ENCODE peak calls at places on chromosome 21, in five cellular contexts. O is OCI-LY7, B is hepatocyte, H is mesendoderm, W is suprapubic skin. D is an unnamed sample.
A peak's percentile ranks its signal among the peaks of the same experiment; 100 is the strongest.

GRCh38 chr21:27173052-27173451 is 206.2 kb upstream of the ADAMTS5 start:
- DNase-seq in O (no peak), B (no peak), H (no peak), W (no peak), D (no peak)

GRCh38 chr21:26089730-26090129 is 80.8 kb downstream of the APP start:
- DNase-seq in O (no peak), B (no peak), H (no peak), W (no peak), D (no peak)

GRCh38 chr21:39673736-39674135 is 61.0 kb downstream of the B3GALT5 start:
- DNase-seq in O (no peak), B (no peak), H (no peak), W (no peak), D (no peak)

GRCh38 chr21:35637431-35637830 is 422.9 kb downstream of the SETD4 start:
- DNase-seq in O (no peak), B (no peak), H (no peak), W (no peak), D (no peak)

GRCh38 chr21:34086887-34087306 is 13.5 kb downstream of the MRPS6 start:
- DNase-seq in O (no peak), B (no peak), H (no peak), W (no peak), D (no peak)

GRCh38 chr21:41706678-41707077 is 60.2 kb downstream of the RIPK4 start:
- DNase-seq in O (no peak), B (peak; percentile 87), H (peak; percentile 80), W (no peak), D (no peak)

GRCh38 chr21:41571938-41572510 is 64.1 kb upstream of the TMPRSS2 start:
- DNase-seq in O (peak; percentile 2), B (no peak), H (no peak), W (no peak), D (no peak)

GRCh38 chr21:27425574-27425973 is 458.7 kb upstream of the ADAMTS5 start:
- DNase-seq in O (no peak), B (no peak), H (peak; percentile 57), W (no peak), D (no peak)

GRCh38 chr21:31284797-31285397 is 59.2 kb downstream of the TIAM1 start:
- DNase-seq in O (no peak), B (no peak), H (peak; percentile 51), W (no peak), D (no peak)

GRCh38 chr21:14850394-14850793 is 214.4 kb downstream of the NRIP1 start:
- DNase-seq in O (no peak), B (no peak), H (no peak), W (no peak), D (no peak)

GRCh38 chr21:34822957-34823356 is 154.2 kb downstream of the CLIC6 start:
- DNase-seq in O (no peak), B (peak; percentile 68), H (peak; percentile 22), W (no peak), D (no peak)

GRCh38 chr21:35398366-35398982 is 349.4 kb upstream of the RUNX1 start:
- DNase-seq in O (no peak), B (no peak), H (no peak), W (no peak), D (no peak)

GRCh38 chr21:14058566-14058965 is 152.2 kb downstream of the LIPI start:
- DNase-seq in O (no peak), B (no peak), H (no peak), W (no peak), D (peak; percentile 46)

GRCh38 chr21:27026501-27026900 is 59.6 kb upstream of the ADAMTS5 start:
- DNase-seq in O (no peak), B (no peak), H (peak; percentile 95), W (no peak), D (no peak)

GRCh38 chr21:42480736-42481135 is 15.3 kb downstream of the RSPH1 start:
- DNase-seq in O (no peak), B (no peak), H (no peak), W (no peak), D (no peak)

GRCh38 chr21:41761211-41762181 is 5.4 kb downstream of the RIPK4 start:
- DNase-seq in O (no peak), B (peak; percentile 55), H (no peak), W (no peak), D (peak; percentile 71)

GRCh38 chr21:42009018-42009830 is 936 bp downstream of the ZBTB21 start:
- DNase-seq in O (peak; percentile 77), B (peak; percentile 80), H (peak; percentile 69), W (no peak), D (peak; percentile 78)

GRCh38 chr21:39434950-39435349 is 10.6 kb downstream of the LCA5L start:
- DNase-seq in O (no peak), B (no peak), H (no peak), W (no peak), D (no peak)

GRCh38 chr21:29640233-29640554 is 299.6 kb downstream of the GRIK1 start:
- DNase-seq in O (peak; percentile 39), B (no peak), H (no peak), W (no peak), D (no peak)

GRCh38 chr21:42554251-42554937 is 40.7 kb downstream of the SLC37A1 start:
- DNase-seq in O (no peak), B (no peak), H (no peak), W (peak; percentile 73), D (no peak)

GRCh38 chr21:38355992-38356781 is 99.4 kb downstream of the KCNJ15 start:
- DNase-seq in O (peak; percentile 42), B (peak; percentile 88), H (peak; percentile 76), W (peak; percentile 87), D (peak; percentile 82)

GRCh38 chr21:35697321-35697808 is 363.0 kb downstream of the SETD4 start:
- DNase-seq in O (no peak), B (peak; percentile 48), H (no peak), W (no peak), D (peak; percentile 62)

GRCh38 chr21:39022901-39023693 is 160.2 kb downstream of the PSMG1 start:
- DNase-seq in O (no peak), B (no peak), H (peak; percentile 77), W (no peak), D (peak; percentile 80)

GRCh38 chr21:39467746-39468145 is 16.0 kb downstream of the SH3BGR start:
- DNase-seq in O (no peak), B (no peak), H (no peak), W (no peak), D (no peak)

GRCh38 chr21:16082038-16082816 is 352.4 kb downstream of the USP25 start:
- DNase-seq in O (peak; percentile 43), B (peak; percentile 21), H (no peak), W (no peak), D (no peak)

GRCh38 chr21:32749662-32750061 is 21.8 kb upstream of the SYNJ1 start:
- DNase-seq in O (no peak), B (no peak), H (no peak), W (no peak), D (no peak)

GRCh38 chr21:32742470-32742869 is 14.7 kb upstream of the SYNJ1 start:
- DNase-seq in O (no peak), B (peak; percentile 17), H (no peak), W (no peak), D (no peak)

GRCh38 chr21:32748529-32748928 is 20.7 kb upstream of the SYNJ1 start:
- DNase-seq in O (no peak), B (no peak), H (no peak), W (no peak), D (no peak)

GRCh38 chr21:32750405-32750804 is 21.1 kb downstream of the PAXBP1 start:
- DNase-seq in O (no peak), B (no peak), H (no peak), W (no peak), D (no peak)

DNA sequence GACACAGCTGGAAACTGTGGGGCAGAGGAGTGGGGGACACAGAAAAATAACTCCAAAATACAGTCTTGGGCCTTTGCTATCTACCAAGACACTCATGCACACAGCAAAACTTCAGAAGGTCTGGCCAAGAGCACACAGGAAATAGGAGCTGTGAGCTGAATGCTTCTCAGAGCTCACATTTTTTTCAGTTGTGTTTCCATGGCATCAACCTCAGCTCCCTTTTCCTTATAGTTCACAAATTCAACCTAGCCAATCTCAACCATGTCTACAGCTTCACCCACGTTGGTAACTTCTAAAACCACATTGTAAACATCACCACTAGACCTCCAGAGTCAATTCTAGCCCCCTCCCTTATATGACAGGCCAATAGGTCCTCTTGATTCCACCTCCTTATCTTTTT is 19.6 kb upstream of the SYNJ1 start:
- DNase-seq in O (no peak), B (no peak), H (no peak), W (no peak), D (no peak)
- H3K36me3 ChIP-seq in O (peaks cover 100% of the 10 kb centered on the region), B (no peaks in the 10 kb centered on the region), H (peaks cover 16% of the 10 kb centered on the region), W (peaks cover 95% of the 10 kb centered on the region), D (no peaks in the 10 kb centered on the region)

DNA sequence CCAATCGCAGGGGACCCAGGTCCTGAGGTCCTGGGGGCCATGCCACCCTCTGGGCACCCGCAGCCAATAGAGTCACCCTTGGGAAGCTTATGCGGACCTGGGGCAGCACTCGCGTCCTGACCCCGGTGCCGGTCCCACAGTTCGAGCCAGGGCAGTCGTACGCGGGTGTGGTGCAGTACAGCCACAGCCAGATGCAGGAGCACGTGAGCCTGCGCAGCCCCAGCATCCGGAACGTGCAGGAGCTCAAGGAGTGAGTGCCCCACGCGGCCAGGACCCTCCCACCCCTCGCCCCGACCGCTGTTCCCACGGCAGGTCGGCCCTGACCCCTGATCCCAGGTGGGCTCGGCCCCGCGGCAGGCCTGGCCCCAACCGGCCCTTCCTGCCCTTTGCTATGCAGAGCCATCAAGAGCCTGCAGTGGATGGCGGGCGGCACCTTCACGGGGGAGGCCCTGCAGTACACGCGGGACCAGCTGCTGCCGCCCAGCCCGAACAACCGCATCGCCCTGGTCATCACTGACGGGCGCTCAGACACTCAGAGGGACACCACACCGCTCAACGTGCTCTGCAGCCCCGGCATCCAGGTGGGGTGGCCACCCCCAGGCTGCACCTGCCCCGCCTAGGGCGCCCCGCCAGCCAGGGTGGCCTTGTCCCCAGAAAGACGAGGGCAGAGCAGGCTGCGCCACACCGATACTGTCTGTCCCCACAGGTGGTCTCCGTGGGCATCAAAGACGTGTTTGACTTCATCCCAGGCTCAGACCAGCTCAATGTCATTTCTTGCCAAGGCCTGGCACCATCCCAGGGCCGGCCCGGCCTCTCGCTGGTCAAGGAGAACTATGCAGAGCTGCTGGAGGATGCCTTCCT is 20.5 kb downstream of the COL6A1 start:
- DNase-seq in O (no peak), B (no peak), H (no peak), W (peak; percentile 75), D (peak; percentile 53)
- H3K27ac ChIP-seq in O (no peak overlapping the region), B (no peak overlapping the region), H (no peak overlapping the region), W (no peak overlapping the region), D (no peak overlapping the region)

DNA sequence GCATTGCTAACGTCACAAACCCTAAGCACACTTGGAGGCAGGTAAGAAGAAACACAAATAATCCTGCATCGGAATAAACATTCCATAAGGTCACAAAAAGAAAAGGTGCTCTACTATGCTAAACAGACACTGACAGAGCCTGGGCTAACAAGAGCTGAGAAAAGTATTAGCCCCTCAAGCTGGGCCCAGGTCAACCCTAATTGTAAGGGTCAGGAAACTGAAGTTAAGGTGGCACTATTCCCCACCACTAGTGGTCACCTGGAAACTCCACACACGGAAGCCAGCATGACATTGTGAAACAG is 1.3 kb downstream of the PTTG1IP start:
- DNase-seq in O (peak; percentile 19), B (no peak), H (peak; percentile 39), W (no peak), D (no peak)
- H3K4me1 ChIP-seq in O (peaks cover 30% of the 10 kb centered on the region), B (peaks cover 27% of the 10 kb centered on the region), H (peaks cover 19% of the 10 kb centered on the region), W (peaks cover 77% of the 10 kb centered on the region), D (no peaks in the 10 kb centered on the region)

GRCh38 chr21:37093977-37094376 is 20.9 kb downstream of the TTC3 start:
- DNase-seq in O (no peak), B (no peak), H (no peak), W (no peak), D (no peak)

GRCh38 chr21:37095821-37096220 is 22.8 kb downstream of the TTC3 start:
- DNase-seq in O (no peak), B (no peak), H (no peak), W (no peak), D (no peak)

GRCh38 chr21:37101384-37101783 is 28.3 kb downstream of the TTC3 start:
- DNase-seq in O (no peak), B (no peak), H (no peak), W (no peak), D (no peak)

GRCh38 chr21:37098756-37099155 is 25.7 kb downstream of the TTC3 start:
- DNase-seq in O (no peak), B (no peak), H (no peak), W (no peak), D (no peak)
- H3K36me3 ChIP-seq in O (peaks cover 44% of the 10 kb centered on the region), B (no peaks in the 10 kb centered on the region), H (no peaks in the 10 kb centered on the region), W (peaks cover 48% of the 10 kb centered on the region), D (no peaks in the 10 kb centered on the region)

D was measured in right lobe of liver.